ENCODE peak calls at places on chromosomes 16 and 17, in six cellular contexts. One of them, this sample, is unnamed. For H3K27me3, the result is how much of the 10 kb centered on the place peaks cover.

GRCh38 chr16:78742501-78743283 is 643.2 kb downstream of the WWOX start:
- DNase-seq in K562: no peak
- DNase-seq in HepG2: no peak
- DNase-seq in SK-N-SH: no peak
- DNase-seq in GM12878: peak
- DNase-seq in H1: no peak
- DNase-seq in this sample: no peak

GRCh38 chr17:50523208-50523607 is 9.3 kb upstream of the EPN3 start:
- DNase-seq in SK-N-SH: no peak
- DNase-seq in GM12878: no peak
- DNase-seq in K562: no peak
- DNase-seq in H1: no peak
- DNase-seq in HepG2: peak
- DNase-seq in this sample: no peak

GRCh38 chr17:17700251-17700969 is 19.2 kb downstream of the RAI1 start:
- DNase-seq in SK-N-SH: no peak
- DNase-seq in HepG2: no peak
- DNase-seq in K562: peak
- DNase-seq in H1: peak
- DNase-seq in GM12878: no peak
- DNase-seq in this sample: no peak

GRCh38 chr17:5049314-5049819 is 14.1 kb upstream of the SLC52A1 start:
- DNase-seq in H1: no peak
- DNase-seq in GM12878: peak
- DNase-seq in K562: no peak
- DNase-seq in SK-N-SH: no peak
- DNase-seq in HepG2: no peak
- DNase-seq in this sample: no peak

GRCh38 chr17:16973760-16974540 is 2.0 kb upstream of the TNFRSF13B start:
- DNase-seq in SK-N-SH: no peak
- DNase-seq in K562: no peak
- DNase-seq in H1: no peak
- DNase-seq in HepG2: no peak
- DNase-seq in GM12878: peak
- DNase-seq in this sample: no peak

GRCh38 chr16:19757762-19758595 is 39.9 kb downstream of the IQCK start:
- DNase-seq in H1: no peak
- DNase-seq in K562: no peak
- DNase-seq in GM12878: no peak
- DNase-seq in HepG2: peak
- DNase-seq in SK-N-SH: no peak
- DNase-seq in this sample: no peak

GRCh38 chr17:17613708-17614114 is 22.2 kb upstream of the PEMT start:
- DNase-seq in SK-N-SH: peak
- DNase-seq in H1: no peak
- DNase-seq in K562: peak
- DNase-seq in GM12878: no peak
- DNase-seq in HepG2: peak
- DNase-seq in this sample: peak

GRCh38 chr16:67063008-67063407 is 34.1 kb downstream of the CBFB start:
- DNase-seq in H1: no peak
- DNase-seq in K562: no peak
- DNase-seq in SK-N-SH: no peak
- DNase-seq in GM12878: no peak
- DNase-seq in HepG2: no peak
- DNase-seq in this sample: no peak

GRCh38 chr17:20733923-20734322 is 154.4 kb downstream of the CDRT15L2 start:
- DNase-seq in GM12878: no peak
- DNase-seq in HepG2: no peak
- DNase-seq in H1: no peak
- DNase-seq in SK-N-SH: no peak
- DNase-seq in K562: no peak
- DNase-seq in this sample: no peak
- H3K27me3 ChIP-seq in GM12878: under half
- H3K27me3 ChIP-seq in HepG2: under half
- H3K27me3 ChIP-seq in H1: under half
- H3K27me3 ChIP-seq in SK-N-SH: under half
- H3K27me3 ChIP-seq in K562: under half
- H3K27me3 ChIP-seq in this sample: under half

GRCh38 chr17:40793800-40794199 is 6.0 kb downstream of the KRT28 start:
- DNase-seq in SK-N-SH: no peak
- DNase-seq in GM12878: no peak
- DNase-seq in H1: no peak
- DNase-seq in K562: no peak
- DNase-seq in HepG2: no peak
- DNase-seq in this sample: no peak
- TF ChIP-seq GABPA in SK-N-SH: no peak
- TF ChIP-seq GABPA in GM12878: no peak
- TF ChIP-seq GABPA in H1: no peak
- TF ChIP-seq GABPA in K562: no peak
- TF ChIP-seq GABPA in HepG2: no peak
- TF ChIP-seq GABPA in this sample: no peak

GRCh38 chr16:86809458-86809955 is 231.2 kb downstream of the FOXL1 start:
- DNase-seq in K562: no peak
- DNase-seq in GM12878: no peak
- DNase-seq in HepG2: no peak
- DNase-seq in H1: no peak
- DNase-seq in SK-N-SH: no peak
- DNase-seq in this sample: no peak

GRCh38 chr16:86808863-86809444 is 230.6 kb downstream of the FOXL1 start:
- DNase-seq in HepG2: no peak
- DNase-seq in H1: no peak
- DNase-seq in GM12878: no peak
- DNase-seq in K562: no peak
- DNase-seq in SK-N-SH: no peak
- DNase-seq in this sample: no peak

GRCh38 chr16:86805210-86805609 is 226.9 kb downstream of the FOXL1 start:
- DNase-seq in HepG2: no peak
- DNase-seq in GM12878: no peak
- DNase-seq in K562: no peak
- DNase-seq in H1: no peak
- DNase-seq in SK-N-SH: no peak
- DNase-seq in this sample: no peak

GRCh38 chr16:86806181-86806837 is 228.0 kb downstream of the FOXL1 start:
- DNase-seq in H1: no peak
- DNase-seq in GM12878: no peak
- DNase-seq in HepG2: no peak
- DNase-seq in K562: no peak
- DNase-seq in SK-N-SH: no peak
- DNase-seq in this sample: no peak

DNA sequence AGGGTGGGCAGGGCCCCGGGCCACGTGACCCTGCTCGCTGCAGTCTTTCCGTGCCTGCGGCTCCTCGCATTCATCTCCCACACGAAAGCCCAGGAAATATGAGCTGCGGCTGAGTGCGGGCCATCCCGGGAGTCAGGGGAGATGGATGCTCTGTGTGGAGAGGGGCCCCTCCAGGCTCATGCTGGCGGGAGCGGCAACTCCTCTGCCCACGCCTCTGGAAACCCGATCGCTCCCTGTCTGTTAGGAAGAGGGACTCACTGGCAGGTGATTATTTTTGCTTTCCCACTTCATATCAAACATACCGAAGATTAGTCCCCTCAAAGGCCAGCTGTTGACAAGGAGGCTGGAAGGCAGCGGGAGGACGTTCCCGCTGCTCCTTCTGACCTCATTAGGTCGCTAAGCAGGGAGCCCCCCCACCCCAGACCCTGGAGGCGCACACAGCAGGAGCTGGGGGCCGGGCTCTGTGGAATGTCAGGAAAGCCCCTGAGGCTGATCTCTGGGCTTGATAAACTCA is 228.5 kb downstream of the FOXL1 start:
- DNase-seq in HepG2: no peak
- DNase-seq in SK-N-SH: no peak
- DNase-seq in K562: no peak
- DNase-seq in H1: no peak
- DNase-seq in GM12878: no peak
- DNase-seq in this sample: no peak
- H3K27me3 ChIP-seq in HepG2: half or more
- H3K27me3 ChIP-seq in SK-N-SH: half or more
- H3K27me3 ChIP-seq in K562: under half
- H3K27me3 ChIP-seq in H1: under half
- H3K27me3 ChIP-seq in GM12878: under half
- H3K27me3 ChIP-seq in this sample: under half

GRCh38 chr17:71409712-71410111 is 711.1 kb upstream of the SOX9 start:
- DNase-seq in HepG2: no peak
- DNase-seq in GM12878: no peak
- DNase-seq in SK-N-SH: no peak
- DNase-seq in K562: no peak
- DNase-seq in H1: no peak
- DNase-seq in this sample: no peak
- TF ChIP-seq GABPA in HepG2: no peak
- TF ChIP-seq GABPA in GM12878: no peak
- TF ChIP-seq GABPA in SK-N-SH: no peak
- TF ChIP-seq GABPA in K562: no peak
- TF ChIP-seq GABPA in H1: no peak
- TF ChIP-seq GABPA in this sample: no peak

GRCh38 chr16:55252577-55252976 is 71.4 kb upstream of the IRX6 start:
- DNase-seq in HepG2: no peak
- DNase-seq in GM12878: no peak
- DNase-seq in SK-N-SH: no peak
- DNase-seq in K562: no peak
- DNase-seq in H1: no peak
- DNase-seq in this sample: no peak
- H3K27me3 ChIP-seq in HepG2: under half
- H3K27me3 ChIP-seq in GM12878: under half
- H3K27me3 ChIP-seq in SK-N-SH: under half
- H3K27me3 ChIP-seq in K562: under half
- H3K27me3 ChIP-seq in H1: under half
- H3K27me3 ChIP-seq in this sample: under half

This sample was measured in HL-60.